ENCODE peak calls at places on chromosomes 4 and X, in nine cellular contexts. L, C, F, M, Q, B, I, X and S are unnamed samples.

GRCh38 chr4:36079666-36080065 is 164.6 kb downstream of the ARAP2 start:
- DNase-seq in F (no peak), Q (no peak), I (no peak), B (no peak), X (no peak), C (no peak), L (no peak), M (no peak), S (no peak)

GRCh38 chr4:26380740-26381139 is 59.9 kb downstream of the RBPJ start:
- DNase-seq in X (no peak), M (no peak), C (no peak), I (no peak), Q (no peak), L (no peak), F (no peak), B (no peak), S (no peak)

GRCh38 chr4:14018191-14018853 is 390.8 kb upstream of the BOD1L1 start:
- DNase-seq in Q (no peak), L (no peak), M (no peak), I (no peak), B (no peak), F (no peak), X (no peak), C (peak; percentile 37), S (no peak)

GRCh38 chr4:102438396-102438795 is 62.8 kb upstream of the NFKB1 start:
- DNase-seq in F (no peak), M (no peak), C (no peak), X (peak; percentile 28), Q (no peak), L (no peak), I (no peak), B (no peak), S (peak; percentile 70)

GRCh38 chr4:84529169-84529751 is 30.2 kb upstream of the NKX6-1 start:
- DNase-seq in F (no peak), I (peak; percentile 21), Q (no peak), B (no peak), X (no peak), L (no peak), C (peak; percentile 56), M (no peak), S (peak; percentile 38)

GRCh38 chrX:136477026-136477425 is 10.7 kb upstream of the BRS3 start:
- DNase-seq in Q (no peak), B (no peak), X (no peak), I (no peak), F (no peak), C (no peak), L (no peak), M (no peak), S (no peak)

GRCh38 chr4:47312170-47312569 is 151.3 kb downstream of the COMMD8 start:
- DNase-seq in M (no peak), L (no peak), Q (no peak), I (no peak), B (no peak), X (no peak), F (no peak), C (no peak), S (no peak)

GRCh38 chr4:94911141-94911540 is 153.4 kb downstream of the BMPR1B start:
- DNase-seq in X (no peak), Q (no peak), F (no peak), M (no peak), I (no peak), C (no peak), L (no peak), B (no peak), S (no peak)

GRCh38 chr4:60443796-60444195 is 756.3 kb upstream of the ADGRL3 start:
- DNase-seq in F (no peak), I (no peak), L (no peak), C (no peak), M (no peak), X (no peak), B (no peak), Q (no peak), S (no peak)

GRCh38 chrX:153400146-153401132 is 711 bp downstream of the PNMA6E start:
- DNase-seq in X (no peak), M (no peak), F (no peak), B (no peak), L (no peak), I (peak; percentile 35), Q (no peak), C (no peak), S (peak; percentile 20)

GRCh38 chr4:139763668-139764067 is 98.0 kb downstream of the MGST2 start:
- DNase-seq in L (no peak), I (no peak), F (no peak), M (no peak), C (peak; percentile 32), X (no peak), Q (no peak), B (no peak), S (no peak)

GRCh38 chr4:85869156-85869555 is 394.2 kb downstream of the ARHGAP24 start:
- DNase-seq in Q (no peak), F (no peak), M (no peak), C (no peak), I (no peak), X (peak; percentile 10), B (no peak), L (no peak), S (no peak)

GRCh38 chr4:141131738-141132688 is 1.3 kb downstream of the RNF150 start:
- DNase-seq in Q (no peak), B (peak; percentile 74), F (peak; percentile 14), X (peak; percentile 11), I (no peak), M (peak; percentile 32), C (peak; percentile 31), L (peak; percentile 65), S (no peak)

GRCh38 chr4:85170241-85170640 is 203.8 kb upstream of the WDFY3 start:
- DNase-seq in C (no peak), B (no peak), M (no peak), F (no peak), Q (no peak), L (no peak), X (no peak), I (no peak), S (no peak)

GRCh38 chr4:24956763-24957162 is 43.9 kb upstream of the CCDC149 start:
- DNase-seq in M (no peak), B (no peak), L (no peak), C (no peak), X (no peak), F (no peak), I (no peak), Q (no peak), S (no peak)

GRCh38 chrX:154458954-154459829 is 1.1 kb downstream of the PLXNA3 start:
- DNase-seq in L (no peak), F (no peak), C (peak; percentile 44), M (peak; percentile 28), X (no peak), I (no peak), B (no peak), Q (no peak), S (no peak)

GRCh38 chrX:154462396-154462795 is 4.3 kb downstream of the PLXNA3 start:
- DNase-seq in L (no peak), F (no peak), C (no peak), B (no peak), Q (no peak), M (no peak), X (no peak), I (no peak), S (no peak)

GRCh38 chrX:154459843-154460242 is 1.8 kb downstream of the PLXNA3 start:
- DNase-seq in I (no peak), B (no peak), F (no peak), M (no peak), C (no peak), L (no peak), X (no peak), Q (no peak), S (no peak)

GRCh38 chrX:154458116-154458953 is at the start of gene PLXNA3:
- DNase-seq in B (peak; percentile 68), X (no peak), M (peak; percentile 54), Q (no peak), I (no peak), C (peak; percentile 74), F (no peak), L (peak; percentile 85), S (no peak)

DNA sequence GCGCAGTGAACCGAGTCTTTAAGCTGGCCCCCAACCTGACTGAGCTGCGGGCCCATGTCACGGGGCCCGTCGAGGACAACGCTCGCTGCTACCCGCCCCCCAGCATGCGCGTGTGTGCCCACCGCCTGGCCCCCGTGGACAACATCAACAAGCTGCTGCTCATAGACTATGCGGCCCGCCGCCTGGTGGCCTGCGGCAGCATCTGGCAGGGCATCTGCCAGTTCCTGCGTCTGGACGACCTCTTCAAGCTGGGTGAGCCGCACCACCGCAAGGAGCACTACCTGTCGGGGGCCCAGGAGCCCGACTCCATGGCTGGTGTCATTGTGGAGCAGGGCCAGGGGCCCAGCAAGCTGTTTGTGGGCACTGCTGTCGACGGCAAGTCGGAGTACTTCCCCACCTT is 2.2 kb downstream of the PLXNA3 start:
- DNase-seq in F (no peak), M (no peak), Q (no peak), L (no peak), C (no peak), X (no peak), I (no peak), B (no peak), S (no peak)
- H3K4me3 ChIP-seq in F (no peak overlapping the region), M (no peak overlapping the region), Q (no peak overlapping the region), L (no peak overlapping the region), C (no peak overlapping the region), X (peak overlapping the region; percentile 71), I (no peak overlapping the region), B (no peak overlapping the region), S (no peak overlapping the region)

GRCh38 chrX:38260231-38260630 is 39.6 kb upstream of the SRPX start:
- DNase-seq in M (no peak), C (peak; percentile 46), F (no peak), I (peak; percentile 23), X (peak; percentile 14), L (no peak), B (no peak), Q (no peak), S (peak; percentile 40)
- TF ChIP-seq CTCF in M (peak; percentile 22), C (peak; percentile 26), F (no peak), I (peak; percentile 52), X (peak; percentile 72), L (no peak), B (no peak), Q (peak; percentile 34), S (peak; percentile 49)

GRCh38 chr4:9994246-9994847 is 26.9 kb downstream of the SLC2A9 start:
- DNase-seq in B (no peak), I (no peak), M (no peak), C (no peak), F (no peak), X (no peak), Q (no peak), L (no peak), S (no peak)
- H3K4me3 ChIP-seq in B (no peak overlapping the region), I (no peak overlapping the region), M (no peak overlapping the region), C (no peak overlapping the region), F (no peak overlapping the region), X (no peak overlapping the region), Q (no peak overlapping the region), L (no peak overlapping the region), S (no peak overlapping the region)

DNA sequence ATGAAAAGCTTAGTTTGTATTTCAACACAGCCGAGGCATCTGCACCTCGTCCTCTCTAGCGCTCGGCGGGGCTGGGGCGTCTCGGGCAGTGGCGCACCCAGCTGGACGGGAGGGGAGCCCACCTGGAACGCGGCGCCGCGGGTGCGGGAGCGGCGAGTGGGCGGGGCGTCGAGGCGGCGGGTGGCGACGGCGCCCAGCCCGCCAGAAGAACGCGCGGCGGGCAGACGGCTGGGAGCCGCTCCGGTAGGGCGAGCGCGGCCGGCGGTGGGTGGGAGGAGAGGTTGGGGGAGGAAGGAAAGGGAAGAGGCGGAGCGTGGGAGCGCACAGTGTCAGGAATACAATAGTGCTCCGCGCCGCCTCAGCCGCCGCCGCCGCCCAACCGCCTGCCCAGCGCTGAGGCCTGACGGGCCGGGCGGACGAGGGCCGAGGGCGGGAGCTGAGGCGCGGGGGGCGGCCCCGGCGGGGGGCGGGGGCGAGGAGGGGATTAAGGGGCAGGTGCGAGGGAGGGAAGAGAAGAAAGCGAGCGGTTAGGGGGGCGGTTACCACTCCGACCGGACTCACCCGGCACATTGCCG is at the start of gene JADE3:
- DNase-seq in Q (peak; percentile 28), B (peak; percentile 71), X (peak; percentile 39), M (peak; percentile 80), I (peak; percentile 29), F (peak; percentile 33), C (peak; percentile 83), L (peak; percentile 86), S (peak; percentile 59)
- TF ChIP-seq CTCF in Q (no peak), B (no peak), X (no peak), M (no peak), I (no peak), F (no peak), C (no peak), L (no peak), S (no peak)